ENCODE peak calls at places on chromosomes 13 and 19, in eight cellular contexts. M, B, L, C, S, Q, Z and J are unnamed samples.
A peak's percentile ranks its signal among the peaks of the same experiment; 100 is the strongest.

GRCh38 chr13:72255908-72256307 is 388.9 kb upstream of the DACH1 start:
- DNase-seq in S (peak; percentile 32), L (no peak), M (no peak), C (no peak), Q (no peak), Z (peak; percentile 70), B (no peak), J (no peak)

GRCh38 chr19:44551850-44552249 is 22.4 kb upstream of the CEACAM20 start:
- DNase-seq in C (no peak), L (no peak), Q (no peak), Z (no peak), B (no peak), M (no peak), S (no peak), J (no peak)

GRCh38 chr19:1037553-1038115 is 2.3 kb upstream of the ABCA7 start:
- DNase-seq in B (no peak), M (no peak), L (no peak), S (no peak), C (no peak), Z (no peak), Q (no peak), J (no peak)

GRCh38 chr19:48967346-48968178 is 2.5 kb downstream of the FTL start:
- DNase-seq in Q (peak; percentile 62), M (no peak), C (no peak), L (no peak), Z (peak; percentile 50), B (no peak), S (peak; percentile 50), J (peak; percentile 56)

GRCh38 chr13:46596501-46596900 is 43.5 kb downstream of the LRCH1 start:
- DNase-seq in M (no peak), L (no peak), B (no peak), Z (no peak), Q (no peak), C (no peak), S (no peak), J (no peak)

GRCh38 chr19:29248332-29248844 is 35.4 kb upstream of the UQCRFS1 start:
- DNase-seq in Z (no peak), B (no peak), S (no peak), C (no peak), L (no peak), Q (no peak), M (no peak), J (no peak)

GRCh38 chr19:39502640-39503417 is 4.1 kb downstream of the DLL3 start:
- DNase-seq in S (peak; percentile 56), C (no peak), M (peak; percentile 42), B (peak; percentile 97), Q (peak; percentile 76), L (no peak), Z (peak; percentile 62), J (peak; percentile 80)

GRCh38 chr19:13013649-13014048 is 18.4 kb downstream of the NFIX start:
- DNase-seq in Q (no peak), L (no peak), S (peak; percentile 37), B (no peak), C (no peak), Z (no peak), M (no peak), J (peak; percentile 26)

GRCh38 chr13:26811636-26812035 is 51.0 kb upstream of the GPR12 start:
- DNase-seq in M (no peak), Z (no peak), S (no peak), L (no peak), C (no peak), Q (no peak), B (no peak), J (no peak)

GRCh38 chr19:46256855-46257254 is 27.3 kb downstream of the IGFL1 start:
- DNase-seq in L (no peak), C (no peak), B (no peak), M (no peak), Q (no peak), Z (peak; percentile 10), S (no peak), J (no peak)

GRCh38 chr13:35210234-35210633 is 266.3 kb downstream of the MAB21L1 start:
- DNase-seq in S (peak; percentile 1), B (no peak), Q (no peak), M (no peak), Z (peak; percentile 44), L (no peak), C (no peak), J (no peak)

GRCh38 chr19:17171874-17172273 is 43.3 kb upstream of the USE1 start:
- DNase-seq in B (no peak), S (no peak), C (no peak), L (no peak), M (no peak), Q (no peak), Z (no peak), J (no peak)

GRCh38 chr19:50486823-50487515 is 10.3 kb upstream of the GARIN5A start:
- DNase-seq in L (no peak), Q (no peak), B (peak; percentile 53), M (no peak), Z (peak; percentile 53), C (peak; percentile 32), S (peak; percentile 37), J (peak; percentile 72)

GRCh38 chr13:29591310-29591709 is 4.2 kb downstream of the SLC7A1 start:
- DNase-seq in B (no peak), Q (no peak), Z (peak; percentile 71), L (no peak), M (no peak), C (no peak), S (no peak), J (no peak)

GRCh38 chr19:32581704-32582164 is 744 bp downstream of the PDCD5 start:
- DNase-seq in Z (peak; percentile 71), S (no peak), M (no peak), B (peak; percentile 30), L (no peak), Q (peak; percentile 51), C (peak; percentile 23), J (peak; percentile 51)

GRCh38 chr13:73138276-73138950 is 79.6 kb downstream of the KLF5 start:
- DNase-seq in C (no peak), Q (no peak), M (no peak), B (no peak), S (no peak), Z (peak; percentile 80), L (peak; percentile 41), J (no peak)

GRCh38 chr19:55270172-55270942 is 9.6 kb downstream of the HSPBP1 start:
- DNase-seq in M (no peak), L (no peak), Q (no peak), B (no peak), C (no peak), S (no peak), Z (no peak), J (no peak)

GRCh38 chr19:1445932-1446712 is 3.8 kb upstream of the APC2 start:
- DNase-seq in Q (no peak), C (no peak), S (no peak), L (no peak), Z (peak; percentile 40), M (no peak), B (peak; percentile 92), J (no peak)

GRCh38 chr13:29523199-29523931 is 72.1 kb downstream of the SLC7A1 start:
- DNase-seq in Z (no peak), M (no peak), B (no peak), C (no peak), S (no peak), L (no peak), Q (no peak), J (no peak)

GRCh38 chr13:72194531-72194930 is 327.5 kb upstream of the DACH1 start:
- DNase-seq in C (no peak), L (no peak), S (no peak), Z (no peak), M (no peak), B (no peak), Q (peak; percentile 67), J (no peak)

GRCh38 chr19:6774821-6775707 is 2.6 kb downstream of the VAV1 start:
- DNase-seq in S (peak; percentile 86), M (no peak), B (no peak), Z (no peak), Q (no peak), L (no peak), C (no peak), J (peak; percentile 75)

GRCh38 chr13:19154843-19155242 is 26.8 kb downstream of the TUBA3C start:
- DNase-seq in S (no peak), L (no peak), Z (no peak), M (no peak), Q (no peak), B (no peak), C (no peak), J (no peak)

GRCh38 chr13:39554371-39554770 is 48.6 kb downstream of the LHFPL6 start:
- DNase-seq in B (no peak), Q (no peak), S (no peak), L (no peak), M (no peak), Z (no peak), C (no peak), J (no peak)

GRCh38 chr19:50759886-50760285 is 10.4 kb upstream of the GPR32 start:
- DNase-seq in Q (no peak), L (no peak), C (no peak), B (no peak), S (peak; percentile 24), Z (peak; percentile 64), M (no peak), J (peak; percentile 29)

GRCh38 chr13:113560645-113561416 is 23.7 kb upstream of the TFDP1 start:
- DNase-seq in M (no peak), B (no peak), C (no peak), Q (no peak), L (no peak), Z (no peak), S (no peak), J (no peak)

GRCh38 chr13:65834897-65835296 is 1395.2 kb downstream of the PCDH9 start:
- DNase-seq in S (no peak), M (no peak), B (no peak), C (no peak), Z (peak; percentile 5), L (no peak), Q (no peak), J (no peak)

GRCh38 chr19:49848938-49849337 is 2.0 kb upstream of the PTOV1 start:
- DNase-seq in Q (no peak), M (no peak), C (no peak), S (no peak), Z (no peak), L (no peak), B (no peak), J (no peak)

GRCh38 chr19:52648336-52648990 is 10.3 kb upstream of the ZNF83 start:
- DNase-seq in C (peak; percentile 11), L (no peak), M (no peak), B (no peak), Q (no peak), S (no peak), Z (peak; percentile 59), J (no peak)

GRCh38 chr13:51246411-51247298 is 24.5 kb downstream of the FAM124A start:
- DNase-seq in M (no peak), L (peak; percentile 6), B (no peak), S (no peak), Z (no peak), C (no peak), Q (no peak), J (no peak)

GRCh38 chr13:60431108-60431700 is 34.2 kb downstream of the TDRD3 start:
- DNase-seq in L (peak; percentile 32), B (peak; percentile 6), M (no peak), Q (no peak), Z (peak; percentile 68), S (peak; percentile 89), C (peak; percentile 26), J (peak; percentile 76)

GRCh38 chr19:35779033-35779432 is 3.7 kb downstream of the ARHGAP33 start:
- DNase-seq in S (no peak), Z (no peak), B (no peak), C (no peak), Q (no peak), L (no peak), M (no peak), J (no peak)

GRCh38 chr19:2254052-2254872 is 2.0 kb downstream of the JSRP1 start:
- DNase-seq in M (no peak), Z (no peak), Q (no peak), C (no peak), S (no peak), L (no peak), B (no peak), J (no peak)

GRCh38 chr19:31174948-31175347 is 174.3 kb downstream of the TSHZ3 start:
- DNase-seq in Q (no peak), Z (no peak), S (no peak), C (no peak), B (no peak), M (no peak), L (no peak), J (no peak)

GRCh38 chr13:104315606-104316005 is 1249.4 kb upstream of the SLC10A2 start:
- DNase-seq in Z (peak; percentile 88), C (peak; percentile 55), S (no peak), B (peak; percentile 27), Q (no peak), L (no peak), M (no peak), J (no peak)